ENCODE peak calls at places on chromosomes 5 and 9, in nine cellular contexts. One of them, this sample, is unnamed.

GRCh38 chr9:127741831-127742434 is 6.8 kb upstream of the TOR2A start:
- DNase-seq in stomach: peak; percentile 62
- DNase-seq in ovary: peak; percentile 81
- DNase-seq in sigmoid colon: no peak
- DNase-seq in suprapubic skin: no peak
- DNase-seq in transverse colon: peak; percentile 54
- DNase-seq in HepG2: peak; percentile 37
- DNase-seq in upper lobe of left lung: peak; percentile 90
- DNase-seq in GM12878: no peak
- DNase-seq in this sample: no peak

GRCh38 chr9:3516667-3517330 is 9.0 kb downstream of the RFX3 start:
- DNase-seq in suprapubic skin: no peak
- DNase-seq in HepG2: no peak
- DNase-seq in upper lobe of left lung: no peak
- DNase-seq in sigmoid colon: no peak
- DNase-seq in stomach: no peak
- DNase-seq in ovary: no peak
- DNase-seq in GM12878: no peak
- DNase-seq in transverse colon: no peak
- DNase-seq in this sample: no peak

GRCh38 chr5:55582256-55582655 is 47.5 kb upstream of the PLPP1 start:
- DNase-seq in transverse colon: no peak
- DNase-seq in suprapubic skin: no peak
- DNase-seq in stomach: no peak
- DNase-seq in sigmoid colon: no peak
- DNase-seq in HepG2: no peak
- DNase-seq in ovary: no peak
- DNase-seq in upper lobe of left lung: no peak
- DNase-seq in GM12878: peak; percentile 37
- DNase-seq in this sample: no peak

GRCh38 chr5:52783226-52783959 is 4.3 kb upstream of the ITGA1 start:
- DNase-seq in ovary: no peak
- DNase-seq in HepG2: no peak
- DNase-seq in upper lobe of left lung: peak; percentile 45
- DNase-seq in transverse colon: peak; percentile 22
- DNase-seq in suprapubic skin: no peak
- DNase-seq in GM12878: no peak
- DNase-seq in sigmoid colon: no peak
- DNase-seq in stomach: no peak
- DNase-seq in this sample: no peak

GRCh38 chr5:149228610-149229297 is 42.9 kb upstream of the AFAP1L1 start:
- DNase-seq in stomach: no peak
- DNase-seq in HepG2: peak; percentile 79
- DNase-seq in GM12878: no peak
- DNase-seq in transverse colon: peak; percentile 19
- DNase-seq in suprapubic skin: no peak
- DNase-seq in sigmoid colon: peak; percentile 67
- DNase-seq in ovary: no peak
- DNase-seq in upper lobe of left lung: peak; percentile 69
- DNase-seq in this sample: no peak

GRCh38 chr5:38556599-38557308 is at the start of gene LIFR:
- DNase-seq in stomach: peak; percentile 86
- DNase-seq in upper lobe of left lung: peak; percentile 79
- DNase-seq in suprapubic skin: peak; percentile 87
- DNase-seq in transverse colon: peak; percentile 51
- DNase-seq in GM12878: no peak
- DNase-seq in sigmoid colon: peak; percentile 90
- DNase-seq in HepG2: peak; percentile 39
- DNase-seq in ovary: peak; percentile 91
- DNase-seq in this sample: peak; percentile 61

GRCh38 chr5:179343902-179344300 is 1.4 kb downstream of the ADAMTS2 start:
- DNase-seq in upper lobe of left lung: no peak
- DNase-seq in HepG2: no peak
- DNase-seq in ovary: peak; percentile 55
- DNase-seq in sigmoid colon: no peak
- DNase-seq in GM12878: no peak
- DNase-seq in suprapubic skin: no peak
- DNase-seq in stomach: no peak
- DNase-seq in transverse colon: peak; percentile 21
- DNase-seq in this sample: no peak

GRCh38 chr5:153157156-153157555 is 333.3 kb upstream of the GRIA1 start:
- DNase-seq in stomach: no peak
- DNase-seq in suprapubic skin: no peak
- DNase-seq in GM12878: no peak
- DNase-seq in upper lobe of left lung: no peak
- DNase-seq in ovary: no peak
- DNase-seq in transverse colon: no peak
- DNase-seq in sigmoid colon: no peak
- DNase-seq in HepG2: no peak
- DNase-seq in this sample: no peak

GRCh38 chr5:148899993-148900392 is 73.6 kb downstream of the ADRB2 start:
- DNase-seq in stomach: no peak
- DNase-seq in sigmoid colon: no peak
- DNase-seq in ovary: no peak
- DNase-seq in suprapubic skin: no peak
- DNase-seq in HepG2: no peak
- DNase-seq in upper lobe of left lung: peak; percentile 66
- DNase-seq in transverse colon: no peak
- DNase-seq in GM12878: no peak
- DNase-seq in this sample: no peak

GRCh38 chr9:38342096-38342495 is 50.4 kb upstream of the ALDH1B1 start:
- DNase-seq in transverse colon: no peak
- DNase-seq in upper lobe of left lung: no peak
- DNase-seq in stomach: no peak
- DNase-seq in sigmoid colon: peak; percentile 11
- DNase-seq in suprapubic skin: no peak
- DNase-seq in HepG2: no peak
- DNase-seq in GM12878: no peak
- DNase-seq in ovary: no peak
- DNase-seq in this sample: no peak

GRCh38 chr9:123282343-123283047 is 14.1 kb upstream of the STRBP start:
- DNase-seq in ovary: no peak
- DNase-seq in HepG2: no peak
- DNase-seq in stomach: peak; percentile 48
- DNase-seq in suprapubic skin: no peak
- DNase-seq in upper lobe of left lung: peak; percentile 32
- DNase-seq in transverse colon: peak; percentile 19
- DNase-seq in GM12878: no peak
- DNase-seq in sigmoid colon: peak; percentile 81
- DNase-seq in this sample: no peak

GRCh38 chr9:133738039-133738805 is at the start of gene SARDH:
- DNase-seq in GM12878: no peak
- DNase-seq in sigmoid colon: peak; percentile 73
- DNase-seq in stomach: peak; percentile 47
- DNase-seq in transverse colon: peak; percentile 52
- DNase-seq in upper lobe of left lung: no peak
- DNase-seq in HepG2: peak; percentile 77
- DNase-seq in suprapubic skin: peak; percentile 75
- DNase-seq in ovary: peak; percentile 68
- DNase-seq in this sample: peak; percentile 42
- TF ChIP-seq POLR2A in GM12878: no peak
- TF ChIP-seq POLR2A in sigmoid colon: no peak
- TF ChIP-seq POLR2A in stomach: no peak
- TF ChIP-seq POLR2A in transverse colon: no peak
- TF ChIP-seq POLR2A in upper lobe of left lung: no peak
- TF ChIP-seq POLR2A in HepG2: no peak
- TF ChIP-seq POLR2A in suprapubic skin: no peak
- TF ChIP-seq POLR2A in ovary: no peak
- TF ChIP-seq POLR2A in this sample: no peak

GRCh38 chr9:135343136-135343535 is 136.4 kb upstream of the PPP1R26 start:
- DNase-seq in transverse colon: no peak
- DNase-seq in GM12878: no peak
- DNase-seq in HepG2: no peak
- DNase-seq in ovary: no peak
- DNase-seq in stomach: no peak
- DNase-seq in upper lobe of left lung: no peak
- DNase-seq in sigmoid colon: peak; percentile 43
- DNase-seq in suprapubic skin: no peak
- DNase-seq in this sample: no peak

GRCh38 chr9:135342206-135343130 is 137.1 kb upstream of the PPP1R26 start:
- DNase-seq in HepG2: no peak
- DNase-seq in ovary: no peak
- DNase-seq in suprapubic skin: no peak
- DNase-seq in upper lobe of left lung: no peak
- DNase-seq in sigmoid colon: peak; percentile 44
- DNase-seq in transverse colon: no peak
- DNase-seq in stomach: no peak
- DNase-seq in GM12878: no peak
- DNase-seq in this sample: no peak

GRCh38 chr9:135340143-135340655 is 139.4 kb upstream of the PPP1R26 start:
- DNase-seq in HepG2: no peak
- DNase-seq in GM12878: no peak
- DNase-seq in transverse colon: no peak
- DNase-seq in sigmoid colon: no peak
- DNase-seq in stomach: no peak
- DNase-seq in upper lobe of left lung: no peak
- DNase-seq in suprapubic skin: no peak
- DNase-seq in ovary: no peak
- DNase-seq in this sample: no peak

GRCh38 chr9:135340726-135341475 is 138.7 kb upstream of the PPP1R26 start:
- DNase-seq in stomach: no peak
- DNase-seq in ovary: no peak
- DNase-seq in suprapubic skin: peak; percentile 69
- DNase-seq in transverse colon: no peak
- DNase-seq in upper lobe of left lung: no peak
- DNase-seq in HepG2: no peak
- DNase-seq in GM12878: no peak
- DNase-seq in sigmoid colon: peak; percentile 46
- DNase-seq in this sample: no peak

DNA sequence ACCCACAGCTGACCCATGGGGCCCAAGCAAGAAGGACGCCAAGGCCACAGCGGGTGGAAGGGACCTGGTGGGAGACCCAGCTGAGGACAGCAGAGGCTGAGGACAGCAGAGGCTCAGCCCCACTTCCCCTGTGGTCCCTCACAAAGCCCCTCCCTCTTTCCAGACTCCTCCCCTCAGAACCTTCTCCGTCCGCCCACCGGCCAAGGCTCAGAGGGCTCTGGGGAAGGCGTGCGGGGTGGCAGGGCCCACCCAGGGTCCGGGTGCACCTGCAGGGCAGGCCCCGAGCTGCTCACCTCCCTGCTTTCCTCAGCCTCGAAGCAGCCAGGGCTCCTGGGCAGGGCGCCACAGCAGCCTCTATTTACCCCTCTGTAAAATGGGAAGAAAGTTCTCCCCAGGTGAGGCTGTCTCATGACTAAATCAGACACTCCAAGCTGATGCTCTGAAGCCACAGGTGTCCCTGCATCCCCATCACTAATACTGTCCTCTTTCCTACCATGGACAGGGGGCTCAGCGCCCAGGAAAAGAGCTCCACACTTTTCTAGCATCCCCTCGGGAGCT is 137.9 kb upstream of the PPP1R26 start:
- DNase-seq in HepG2: no peak
- DNase-seq in transverse colon: no peak
- DNase-seq in GM12878: no peak
- DNase-seq in ovary: no peak
- DNase-seq in upper lobe of left lung: no peak
- DNase-seq in sigmoid colon: peak; percentile 57
- DNase-seq in suprapubic skin: no peak
- DNase-seq in stomach: no peak
- DNase-seq in this sample: no peak
- TF ChIP-seq EP300 in HepG2: no peak
- TF ChIP-seq EP300 in transverse colon: no peak
- TF ChIP-seq EP300 in GM12878: no peak
- TF ChIP-seq EP300 in ovary: no peak
- TF ChIP-seq EP300 in upper lobe of left lung: no peak
- TF ChIP-seq EP300 in sigmoid colon: no peak
- TF ChIP-seq EP300 in suprapubic skin: no peak
- TF ChIP-seq EP300 in stomach: no peak
- TF ChIP-seq EP300 in this sample: no peak

DNA sequence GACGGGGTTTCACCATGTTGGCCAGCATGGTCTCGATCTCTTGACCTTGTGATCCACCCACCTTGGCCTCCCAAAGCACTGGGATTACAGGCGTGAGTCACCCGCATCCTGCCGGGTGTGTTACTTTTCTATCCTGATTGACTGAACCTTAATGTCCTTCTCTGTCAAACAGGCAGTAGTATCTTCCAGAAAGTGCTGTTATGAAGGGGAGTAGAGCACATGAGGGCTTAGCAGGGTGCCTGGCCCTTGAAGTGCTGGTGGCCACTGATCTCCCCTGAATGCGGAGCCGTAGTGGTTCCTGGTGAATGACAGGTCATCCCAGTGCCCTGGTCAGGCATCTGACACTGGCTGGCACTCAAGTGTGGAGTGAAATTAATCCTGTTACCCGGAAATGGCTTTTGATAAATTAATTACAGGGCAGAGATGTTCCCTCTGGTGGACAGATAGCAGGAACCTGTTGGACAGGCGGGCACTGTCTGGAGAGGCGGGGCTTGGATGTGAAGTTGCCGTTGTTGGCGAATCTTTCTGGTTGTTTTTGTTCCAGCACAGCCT is 28.4 kb downstream of the PRRC2B start:
- DNase-seq in upper lobe of left lung: no peak
- DNase-seq in transverse colon: no peak
- DNase-seq in HepG2: no peak
- DNase-seq in GM12878: no peak
- DNase-seq in ovary: no peak
- DNase-seq in sigmoid colon: no peak
- DNase-seq in stomach: no peak
- DNase-seq in suprapubic skin: no peak
- DNase-seq in this sample: no peak
- H3K36me3 ChIP-seq in upper lobe of left lung: no peaks in the 10 kb centered on the region
- H3K36me3 ChIP-seq in transverse colon: no peaks in the 10 kb centered on the region
- H3K36me3 ChIP-seq in HepG2: peaks cover 21% of the 10 kb centered on the region
- H3K36me3 ChIP-seq in GM12878: peaks cover 16% of the 10 kb centered on the region
- H3K36me3 ChIP-seq in ovary: no peaks in the 10 kb centered on the region
- H3K36me3 ChIP-seq in sigmoid colon: no peaks in the 10 kb centered on the region
- H3K36me3 ChIP-seq in stomach: no peaks in the 10 kb centered on the region
- H3K36me3 ChIP-seq in suprapubic skin: peaks cover 2% of the 10 kb centered on the region
- H3K36me3 ChIP-seq in this sample: no peaks in the 10 kb centered on the region

GRCh38 chr9:95087659-95088242 is 229.8 kb downstream of the FANCC start:
- DNase-seq in HepG2: no peak
- DNase-seq in transverse colon: peak; percentile 66
- DNase-seq in stomach: peak; percentile 67
- DNase-seq in ovary: no peak
- DNase-seq in GM12878: no peak
- DNase-seq in suprapubic skin: no peak
- DNase-seq in upper lobe of left lung: peak; percentile 49
- DNase-seq in sigmoid colon: peak; percentile 72
- DNase-seq in this sample: no peak

GRCh38 chr9:95086564-95086955 is 230.9 kb downstream of the FANCC start:
- DNase-seq in HepG2: no peak
- DNase-seq in sigmoid colon: no peak
- DNase-seq in GM12878: no peak
- DNase-seq in transverse colon: no peak
- DNase-seq in upper lobe of left lung: no peak
- DNase-seq in ovary: no peak
- DNase-seq in stomach: no peak
- DNase-seq in suprapubic skin: no peak
- DNase-seq in this sample: no peak

GRCh38 chr9:95084254-95084934 is 233.1 kb downstream of the FANCC start:
- DNase-seq in ovary: no peak
- DNase-seq in GM12878: no peak
- DNase-seq in transverse colon: no peak
- DNase-seq in suprapubic skin: no peak
- DNase-seq in upper lobe of left lung: no peak
- DNase-seq in HepG2: no peak
- DNase-seq in sigmoid colon: peak; percentile 85
- DNase-seq in stomach: no peak
- DNase-seq in this sample: no peak

GRCh38 chr9:95085036-95085770 is 232.3 kb downstream of the FANCC start:
- DNase-seq in suprapubic skin: no peak
- DNase-seq in HepG2: no peak
- DNase-seq in ovary: no peak
- DNase-seq in upper lobe of left lung: peak; percentile 17
- DNase-seq in stomach: peak; percentile 65
- DNase-seq in transverse colon: no peak
- DNase-seq in sigmoid colon: peak; percentile 61
- DNase-seq in GM12878: no peak
- DNase-seq in this sample: no peak

GRCh38 chr9:95085861-95086563 is 231.5 kb downstream of the FANCC start:
- DNase-seq in transverse colon: no peak
- DNase-seq in ovary: no peak
- DNase-seq in GM12878: no peak
- DNase-seq in suprapubic skin: no peak
- DNase-seq in sigmoid colon: peak; percentile 78
- DNase-seq in stomach: peak; percentile 91
- DNase-seq in HepG2: no peak
- DNase-seq in upper lobe of left lung: peak; percentile 21
- DNase-seq in this sample: no peak
- TF ChIP-seq POLR2A in transverse colon: no peak
- TF ChIP-seq POLR2A in ovary: no peak
- TF ChIP-seq POLR2A in GM12878: no peak
- TF ChIP-seq POLR2A in suprapubic skin: no peak
- TF ChIP-seq POLR2A in sigmoid colon: no peak
- TF ChIP-seq POLR2A in stomach: no peak
- TF ChIP-seq POLR2A in HepG2: peak; percentile 19
- TF ChIP-seq POLR2A in upper lobe of left lung: no peak
- TF ChIP-seq POLR2A in this sample: no peak

This sample was measured in tibial nerve.